ENCODE peak calls at places on chromosomes 5 and 9, in six cellular contexts. K is osteoblast, T is PC-3, G is NCI-H2029 treated with DMSO at 0.1 percent for 48 hours, L is progenitor cell of endocrine pancreas, I is NCI-H2171 treated with DMSO at 0.1 percent for 48 hours. Y is an unnamed sample.

GRCh38 chr9:5800969-5801738 is 31.8 kb downstream of the ERMP1 start:
- DNase-seq in G (no peak), K (no peak), I (peak), L (no peak), T (no peak), Y (no peak)

GRCh38 chr9:86772289-86772982 is 174.9 kb downstream of the GAS1 start:
- DNase-seq in T (no peak), I (no peak), L (no peak), K (no peak), G (no peak), Y (no peak)

GRCh38 chr5:83313431-83313830 is 158.1 kb upstream of the VCAN start:
- DNase-seq in G (no peak), I (no peak), K (peak), T (no peak), L (no peak), Y (no peak)

GRCh38 chr5:17248999-17249634 is 31.7 kb downstream of the BASP1 start:
- DNase-seq in I (peak), K (peak), L (no peak), T (peak), G (no peak), Y (no peak)

GRCh38 chr5:67033893-67034605 is 162.6 kb downstream of the CD180 start:
- DNase-seq in I (no peak), G (no peak), K (no peak), T (no peak), L (no peak), Y (no peak)

GRCh38 chr9:118000581-118000980 is 296.4 kb downstream of the TLR4 start:
- DNase-seq in G (no peak), T (no peak), I (no peak), L (no peak), K (no peak), Y (no peak)

GRCh38 chr5:151223447-151224264 is at the start of gene CCDC69:
- DNase-seq in K (peak), L (peak), G (no peak), T (peak), I (peak), Y (peak)

GRCh38 chr5:151340004-151340403 is 7.4 kb downstream of the SLC36A2 start:
- DNase-seq in G (no peak), T (no peak), K (no peak), L (no peak), I (no peak), Y (no peak)

GRCh38 chr5:33105521-33105941 is 335.2 kb upstream of the TARS1 start:
- DNase-seq in K (peak), T (peak), G (no peak), L (no peak), I (no peak), Y (no peak)

GRCh38 chr5:132214491-132214890 is 13.2 kb downstream of the P4HA2 start:
- DNase-seq in T (no peak), G (no peak), K (no peak), I (no peak), L (no peak), Y (no peak)

GRCh38 chr9:95515272-95516113 is 1.3 kb downstream of the PTCH1 start:
- DNase-seq in G (peak), L (peak), I (peak), K (peak), T (no peak), Y (peak)

GRCh38 chr9:127877566-127877998 is at the start of gene AK1:
- DNase-seq in T (peak), L (peak), K (peak), G (no peak), I (peak), Y (peak)

GRCh38 chr5:51208291-51208690 is 175.0 kb upstream of the ISL1 start:
- DNase-seq in I (no peak), G (no peak), L (no peak), K (no peak), T (no peak), Y (no peak)

GRCh38 chr9:114462791-114463190 is 42.5 kb downstream of the WHRN start:
- DNase-seq in I (no peak), L (no peak), T (no peak), K (no peak), G (no peak), Y (no peak)

Y was measured in kidney.